ENCODE peak calls at places on chromosomes 12 and 14, in six cellular contexts. R is iris pigment epithelial cell, F is tibial artery, X is NCI-H2081, Z is GM03348, Q is lung. P is an unnamed sample.
A peak's percentile ranks its signal among the peaks of the same experiment; 100 is the strongest.

GRCh38 chr14:68807148-68807600 is 14.3 kb upstream of the ZFP36L1 start:
- DNase-seq in R (peak; percentile 79), F (peak; percentile 84), X (no peak), Z (peak; percentile 80), Q (peak; percentile 73), P (peak; percentile 92)

GRCh38 chr12:52566847-52567291 is 6.8 kb downstream of the KRT74 start:
- DNase-seq in R (no peak), F (no peak), X (no peak), Z (no peak), Q (no peak), P (no peak)

GRCh38 chr12:89179983-89180382 is 172.3 kb downstream of the DUSP6 start:
- DNase-seq in R (peak; percentile 97), F (no peak), X (no peak), Z (peak; percentile 48), Q (peak; percentile 75), P (no peak)

GRCh38 chr14:39186941-39187525 is 12.0 kb downstream of the PNN start:
- DNase-seq in R (no peak), F (no peak), X (no peak), Z (no peak), Q (no peak), P (no peak)

GRCh38 chr14:91580886-91581615 is 70.9 kb upstream of the PPP4R3A start:
- DNase-seq in R (no peak), F (no peak), X (no peak), Z (no peak), Q (no peak), P (no peak)

GRCh38 chr12:74689071-74689655 is 151.5 kb downstream of the ATXN7L3B start:
- DNase-seq in R (peak; percentile 65), F (no peak), X (peak; percentile 52), Z (peak; percentile 45), Q (no peak), P (no peak)

GRCh38 chr12:29380536-29381523 is at the start of gene ERGIC2:
- DNase-seq in R (peak; percentile 99), F (peak; percentile 95), X (peak; percentile 99), Z (peak; percentile 93), Q (peak; percentile 94), P (peak; percentile 98)

GRCh38 chr14:76829016-76829365 is 2.8 kb downstream of the LRRC74A start:
- DNase-seq in R (no peak), F (no peak), X (no peak), Z (no peak), Q (no peak), P (no peak)

GRCh38 chr14:43338713-43339112 is 1168.4 kb downstream of the FSCB start:
- DNase-seq in R (no peak), F (no peak), X (no peak), Z (no peak), Q (no peak), P (no peak)

GRCh38 chr12:107610030-107610859 is 75.4 kb upstream of the PWP1 start:
- DNase-seq in R (peak; percentile 56), F (no peak), X (peak; percentile 71), Z (peak; percentile 68), Q (no peak), P (no peak)

GRCh38 chr14:76311410-76311758 is 64.6 kb upstream of the ESRRB start:
- DNase-seq in R (no peak), F (peak; percentile 24), X (no peak), Z (no peak), Q (no peak), P (no peak)

GRCh38 chr14:80772504-80772903 is 169.0 kb downstream of the CEP128 start:
- DNase-seq in R (no peak), F (no peak), X (no peak), Z (no peak), Q (no peak), P (no peak)

GRCh38 chr12:6141048-6141447 is 16.6 kb upstream of the VWF start:
- DNase-seq in R (peak; percentile 85), F (no peak), X (no peak), Z (no peak), Q (peak; percentile 54), P (no peak)

GRCh38 chr12:11228268-11228879 is 41.1 kb downstream of the PRB3 start:
- DNase-seq in R (peak; percentile 61), F (no peak), X (peak; percentile 46), Z (peak; percentile 54), Q (peak; percentile 29), P (no peak)

GRCh38 chr14:78319826-78320635 is 149.9 kb downstream of the NRXN3 start:
- DNase-seq in R (no peak), F (no peak), X (peak; percentile 89), Z (no peak), Q (no peak), P (peak; percentile 86)

GRCh38 chr12:31315089-31315725 is 10.7 kb downstream of the SINHCAF start:
- DNase-seq in R (no peak), F (no peak), X (no peak), Z (no peak), Q (no peak), P (no peak)

GRCh38 chr12:56723889-56724659 is 1.0 kb downstream of the NACA start:
- DNase-seq in R (peak; percentile 91), F (peak; percentile 79), X (peak; percentile 16), Z (peak; percentile 72), Q (peak; percentile 37), P (peak; percentile 93)

GRCh38 chr14:90455100-90455571 is 58.3 kb downstream of the CALM1 start:
- DNase-seq in R (no peak), F (no peak), X (no peak), Z (no peak), Q (no peak), P (no peak)

GRCh38 chr12:33724867-33725266 is 285.2 kb upstream of the SYT10 start:
- DNase-seq in R (no peak), F (no peak), X (no peak), Z (no peak), Q (no peak), P (no peak)

GRCh38 chr12:20716985-20717384 is 21.9 kb downstream of the SLCO1C1 start:
- DNase-seq in R (no peak), F (no peak), X (peak; percentile 33), Z (no peak), Q (no peak), P (no peak)

GRCh38 chr14:32430326-32430725 is 101.2 kb downstream of the AKAP6 start:
- DNase-seq in R (peak; percentile 90), F (no peak), X (no peak), Z (no peak), Q (no peak), P (no peak)

GRCh38 chr14:45377201-45377600 is 124.2 kb upstream of the MIS18BP1 start:
- DNase-seq in R (no peak), F (no peak), X (no peak), Z (no peak), Q (no peak), P (no peak)

GRCh38 chr14:52044791-52045522 is 23.9 kb downstream of the NID2 start:
- DNase-seq in R (peak; percentile 94), F (peak; percentile 73), X (no peak), Z (peak; percentile 71), Q (no peak), P (peak; percentile 72)